ENCODE peak calls at places on chromosome 13, in nine cellular contexts. One of them, this sample, is unnamed.

GRCh38 chr13:21344662-21345176 is 114.4 kb downstream of the ZDHHC20 start:
- DNase-seq in body of pancreas: no peak
- DNase-seq in tibial artery: no peak
- DNase-seq in adrenal gland: no peak
- DNase-seq in upper lobe of right lung: no peak
- DNase-seq in SK-N-SH: no peak
- DNase-seq in ascending aorta: no peak
- DNase-seq in heart right ventricle: no peak
- DNase-seq in ovary: no peak
- DNase-seq in this sample: no peak

GRCh38 chr13:25463496-25463895 is 91.7 kb downstream of the ATP8A2 start:
- DNase-seq in body of pancreas: no peak
- DNase-seq in tibial artery: no peak
- DNase-seq in adrenal gland: no peak
- DNase-seq in upper lobe of right lung: no peak
- DNase-seq in SK-N-SH: no peak
- DNase-seq in ascending aorta: no peak
- DNase-seq in heart right ventricle: no peak
- DNase-seq in ovary: no peak
- DNase-seq in this sample: no peak

GRCh38 chr13:111905609-111905945 is 161.4 kb upstream of the SOX1 start:
- DNase-seq in body of pancreas: no peak
- DNase-seq in tibial artery: no peak
- DNase-seq in adrenal gland: no peak
- DNase-seq in upper lobe of right lung: peak
- DNase-seq in SK-N-SH: no peak
- DNase-seq in ascending aorta: no peak
- DNase-seq in heart right ventricle: no peak
- DNase-seq in ovary: no peak
- DNase-seq in this sample: no peak

GRCh38 chr13:23567792-23568480 is 2.3 kb upstream of the TNFRSF19 start:
- DNase-seq in body of pancreas: no peak
- DNase-seq in tibial artery: no peak
- DNase-seq in adrenal gland: no peak
- DNase-seq in upper lobe of right lung: no peak
- DNase-seq in SK-N-SH: no peak
- DNase-seq in ascending aorta: no peak
- DNase-seq in heart right ventricle: no peak
- DNase-seq in ovary: no peak
- DNase-seq in this sample: no peak

GRCh38 chr13:51619614-51620013 is 35.4 kb downstream of the WDFY2 start:
- DNase-seq in body of pancreas: no peak
- DNase-seq in tibial artery: no peak
- DNase-seq in adrenal gland: no peak
- DNase-seq in upper lobe of right lung: no peak
- DNase-seq in SK-N-SH: no peak
- DNase-seq in ascending aorta: no peak
- DNase-seq in heart right ventricle: no peak
- DNase-seq in ovary: no peak
- DNase-seq in this sample: no peak

GRCh38 chr13:108964601-108965000 is 335.2 kb downstream of the MYO16 start:
- DNase-seq in body of pancreas: no peak
- DNase-seq in tibial artery: no peak
- DNase-seq in adrenal gland: no peak
- DNase-seq in upper lobe of right lung: no peak
- DNase-seq in SK-N-SH: no peak
- DNase-seq in ascending aorta: no peak
- DNase-seq in heart right ventricle: no peak
- DNase-seq in ovary: no peak
- DNase-seq in this sample: no peak

GRCh38 chr13:58318495-58319167 is 687.1 kb downstream of the PCDH17 start:
- DNase-seq in body of pancreas: no peak
- DNase-seq in tibial artery: no peak
- DNase-seq in adrenal gland: no peak
- DNase-seq in upper lobe of right lung: no peak
- DNase-seq in SK-N-SH: no peak
- DNase-seq in ascending aorta: no peak
- DNase-seq in heart right ventricle: no peak
- DNase-seq in ovary: no peak
- DNase-seq in this sample: no peak

GRCh38 chr13:75357576-75358295 is 124.2 kb downstream of the TBC1D4 start:
- DNase-seq in body of pancreas: peak
- DNase-seq in tibial artery: no peak
- DNase-seq in adrenal gland: no peak
- DNase-seq in upper lobe of right lung: peak
- DNase-seq in SK-N-SH: peak
- DNase-seq in ascending aorta: no peak
- DNase-seq in heart right ventricle: no peak
- DNase-seq in ovary: peak
- DNase-seq in this sample: no peak

GRCh38 chr13:95485518-95486144 is 66.9 kb upstream of the CLDN10 start:
- DNase-seq in body of pancreas: no peak
- DNase-seq in tibial artery: no peak
- DNase-seq in adrenal gland: no peak
- DNase-seq in upper lobe of right lung: no peak
- DNase-seq in SK-N-SH: peak
- DNase-seq in ascending aorta: no peak
- DNase-seq in heart right ventricle: no peak
- DNase-seq in ovary: no peak
- DNase-seq in this sample: no peak

GRCh38 chr13:83372786-83373185 is 509.5 kb downstream of the SLITRK1 start:
- DNase-seq in body of pancreas: no peak
- DNase-seq in tibial artery: no peak
- DNase-seq in adrenal gland: no peak
- DNase-seq in upper lobe of right lung: no peak
- DNase-seq in SK-N-SH: no peak
- DNase-seq in ascending aorta: no peak
- DNase-seq in heart right ventricle: no peak
- DNase-seq in ovary: no peak
- DNase-seq in this sample: no peak

GRCh38 chr13:70310720-70311119 is 202.5 kb upstream of the KLHL1 start:
- DNase-seq in body of pancreas: peak
- DNase-seq in tibial artery: no peak
- DNase-seq in adrenal gland: no peak
- DNase-seq in upper lobe of right lung: no peak
- DNase-seq in SK-N-SH: peak
- DNase-seq in ascending aorta: no peak
- DNase-seq in heart right ventricle: no peak
- DNase-seq in ovary: no peak
- DNase-seq in this sample: peak

GRCh38 chr13:74215420-74215819 is 81.2 kb upstream of the KLF12 start:
- DNase-seq in body of pancreas: no peak
- DNase-seq in tibial artery: no peak
- DNase-seq in adrenal gland: no peak
- DNase-seq in upper lobe of right lung: no peak
- DNase-seq in SK-N-SH: no peak
- DNase-seq in ascending aorta: no peak
- DNase-seq in heart right ventricle: no peak
- DNase-seq in ovary: no peak
- DNase-seq in this sample: no peak

GRCh38 chr13:74217816-74218215 is 83.6 kb upstream of the KLF12 start:
- DNase-seq in body of pancreas: no peak
- DNase-seq in tibial artery: no peak
- DNase-seq in adrenal gland: no peak
- DNase-seq in upper lobe of right lung: no peak
- DNase-seq in SK-N-SH: no peak
- DNase-seq in ascending aorta: no peak
- DNase-seq in heart right ventricle: no peak
- DNase-seq in ovary: no peak
- DNase-seq in this sample: no peak

GRCh38 chr13:74219571-74219970 is 85.4 kb upstream of the KLF12 start:
- DNase-seq in body of pancreas: no peak
- DNase-seq in tibial artery: no peak
- DNase-seq in adrenal gland: no peak
- DNase-seq in upper lobe of right lung: no peak
- DNase-seq in SK-N-SH: no peak
- DNase-seq in ascending aorta: no peak
- DNase-seq in heart right ventricle: no peak
- DNase-seq in ovary: no peak
- DNase-seq in this sample: no peak

GRCh38 chr13:74221752-74222151 is 87.5 kb upstream of the KLF12 start:
- DNase-seq in body of pancreas: no peak
- DNase-seq in tibial artery: no peak
- DNase-seq in adrenal gland: no peak
- DNase-seq in upper lobe of right lung: no peak
- DNase-seq in SK-N-SH: no peak
- DNase-seq in ascending aorta: no peak
- DNase-seq in heart right ventricle: no peak
- DNase-seq in ovary: no peak
- DNase-seq in this sample: no peak

DNA sequence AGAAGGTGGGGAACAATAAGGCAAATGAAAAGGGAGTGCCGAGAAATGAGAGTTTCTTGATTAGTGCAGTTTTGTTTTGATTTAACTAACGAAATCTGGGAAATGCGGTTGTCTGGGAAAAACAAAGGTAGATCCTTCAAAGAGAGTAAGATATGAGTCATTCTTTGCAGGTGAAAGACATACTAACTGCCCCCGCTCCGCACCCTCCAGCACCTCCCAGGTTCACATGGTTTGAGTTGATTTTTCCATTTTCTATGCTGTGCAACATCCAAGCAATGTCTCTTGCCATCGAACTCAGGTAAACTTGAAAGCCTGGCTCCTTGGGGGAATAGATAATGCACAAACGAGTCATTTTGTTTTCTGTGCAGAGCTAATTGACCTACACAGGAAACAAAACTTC is 84.1 kb upstream of the KLF12 start:
- DNase-seq in body of pancreas: no peak
- DNase-seq in tibial artery: no peak
- DNase-seq in adrenal gland: no peak
- DNase-seq in upper lobe of right lung: no peak
- DNase-seq in SK-N-SH: no peak
- DNase-seq in ascending aorta: no peak
- DNase-seq in heart right ventricle: no peak
- DNase-seq in ovary: no peak
- DNase-seq in this sample: no peak
- TF ChIP-seq CTCF in body of pancreas: no peak
- TF ChIP-seq CTCF in tibial artery: no peak
- TF ChIP-seq CTCF in adrenal gland: no peak
- TF ChIP-seq CTCF in upper lobe of right lung: no peak
- TF ChIP-seq CTCF in SK-N-SH: no peak
- TF ChIP-seq CTCF in ascending aorta: no peak
- TF ChIP-seq CTCF in heart right ventricle: no peak
- TF ChIP-seq CTCF in ovary: no peak
- TF ChIP-seq CTCF in this sample: no peak

DNA sequence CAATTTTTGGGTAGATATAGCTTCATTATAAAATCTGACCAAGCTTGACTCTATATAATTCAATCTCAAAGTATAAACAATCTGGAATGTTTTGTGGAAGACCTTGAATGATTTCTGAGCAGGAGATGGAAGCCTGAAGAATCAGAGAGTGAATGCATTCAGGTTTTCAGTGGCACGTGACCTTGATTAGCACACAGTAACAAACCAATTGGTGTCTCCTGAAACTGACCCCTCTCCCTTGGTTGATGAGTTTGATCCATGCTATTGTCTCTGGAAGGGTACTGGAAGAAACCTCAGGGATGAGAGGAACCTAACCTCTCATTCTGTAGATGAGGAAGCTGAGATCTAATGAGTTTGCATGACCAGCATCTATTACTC is 39.6 kb downstream of the PCDH8 start:
- DNase-seq in body of pancreas: no peak
- DNase-seq in tibial artery: no peak
- DNase-seq in adrenal gland: no peak
- DNase-seq in upper lobe of right lung: no peak
- DNase-seq in SK-N-SH: no peak
- DNase-seq in ascending aorta: no peak
- DNase-seq in heart right ventricle: no peak
- DNase-seq in ovary: no peak
- DNase-seq in this sample: no peak
- H3K4me3 ChIP-seq in body of pancreas: no peak
- H3K4me3 ChIP-seq in tibial artery: no peak
- H3K4me3 ChIP-seq in adrenal gland: no peak
- H3K4me3 ChIP-seq in upper lobe of right lung: no peak
- H3K4me3 ChIP-seq in SK-N-SH: no peak
- H3K4me3 ChIP-seq in ascending aorta: no peak
- H3K4me3 ChIP-seq in heart right ventricle: no peak
- H3K4me3 ChIP-seq in ovary: no peak
- H3K4me3 ChIP-seq in this sample: no peak

GRCh38 chr13:26706381-26706780 is 54.2 kb downstream of the GPR12 start:
- DNase-seq in body of pancreas: no peak
- DNase-seq in tibial artery: no peak
- DNase-seq in adrenal gland: no peak
- DNase-seq in upper lobe of right lung: no peak
- DNase-seq in SK-N-SH: no peak
- DNase-seq in ascending aorta: no peak
- DNase-seq in heart right ventricle: no peak
- DNase-seq in ovary: no peak
- DNase-seq in this sample: no peak

GRCh38 chr13:26710166-26710565 is 50.4 kb downstream of the GPR12 start:
- DNase-seq in body of pancreas: no peak
- DNase-seq in tibial artery: no peak
- DNase-seq in adrenal gland: no peak
- DNase-seq in upper lobe of right lung: no peak
- DNase-seq in SK-N-SH: no peak
- DNase-seq in ascending aorta: no peak
- DNase-seq in heart right ventricle: no peak
- DNase-seq in ovary: no peak
- DNase-seq in this sample: no peak

GRCh38 chr13:26707122-26708006 is 53.2 kb downstream of the GPR12 start:
- DNase-seq in body of pancreas: peak
- DNase-seq in tibial artery: no peak
- DNase-seq in adrenal gland: peak
- DNase-seq in upper lobe of right lung: no peak
- DNase-seq in SK-N-SH: peak
- DNase-seq in ascending aorta: no peak
- DNase-seq in heart right ventricle: no peak
- DNase-seq in ovary: no peak
- DNase-seq in this sample: peak

GRCh38 chr13:26709461-26709860 is 51.1 kb downstream of the GPR12 start:
- DNase-seq in body of pancreas: no peak
- DNase-seq in tibial artery: no peak
- DNase-seq in adrenal gland: no peak
- DNase-seq in upper lobe of right lung: no peak
- DNase-seq in SK-N-SH: no peak
- DNase-seq in ascending aorta: no peak
- DNase-seq in heart right ventricle: no peak
- DNase-seq in ovary: no peak
- DNase-seq in this sample: no peak

DNA sequence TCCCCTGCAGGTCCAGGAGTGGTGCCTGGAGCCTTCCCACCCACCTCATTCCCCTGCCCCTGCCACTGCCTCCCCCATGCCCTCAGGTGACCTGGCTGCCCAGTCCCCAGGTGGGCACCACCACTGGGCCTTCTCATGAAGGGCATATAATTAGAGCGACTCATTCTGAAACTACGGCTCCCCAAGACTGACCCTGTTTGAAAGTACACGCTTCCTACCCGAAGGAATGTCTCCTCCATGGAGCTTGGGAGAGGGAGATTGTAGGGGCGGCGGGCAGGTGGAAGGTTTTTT is 52.6 kb downstream of the GPR12 start:
- DNase-seq in body of pancreas: no peak
- DNase-seq in tibial artery: no peak
- DNase-seq in adrenal gland: no peak
- DNase-seq in upper lobe of right lung: no peak
- DNase-seq in SK-N-SH: no peak
- DNase-seq in ascending aorta: no peak
- DNase-seq in heart right ventricle: no peak
- DNase-seq in ovary: no peak
- DNase-seq in this sample: no peak
- TF ChIP-seq CTCF in body of pancreas: no peak
- TF ChIP-seq CTCF in tibial artery: no peak
- TF ChIP-seq CTCF in adrenal gland: no peak
- TF ChIP-seq CTCF in upper lobe of right lung: no peak
- TF ChIP-seq CTCF in SK-N-SH: no peak
- TF ChIP-seq CTCF in ascending aorta: no peak
- TF ChIP-seq CTCF in heart right ventricle: no peak
- TF ChIP-seq CTCF in ovary: no peak
- TF ChIP-seq CTCF in this sample: no peak

GRCh38 chr13:40613192-40613818 is 53.1 kb downstream of the FOXO1 start:
- DNase-seq in body of pancreas: peak
- DNase-seq in tibial artery: no peak
- DNase-seq in adrenal gland: no peak
- DNase-seq in upper lobe of right lung: no peak
- DNase-seq in SK-N-SH: no peak
- DNase-seq in ascending aorta: no peak
- DNase-seq in heart right ventricle: no peak
- DNase-seq in ovary: no peak
- DNase-seq in this sample: no peak
- H3K4me3 ChIP-seq in body of pancreas: no peak
- H3K4me3 ChIP-seq in tibial artery: no peak
- H3K4me3 ChIP-seq in adrenal gland: no peak
- H3K4me3 ChIP-seq in upper lobe of right lung: no peak
- H3K4me3 ChIP-seq in SK-N-SH: no peak
- H3K4me3 ChIP-seq in ascending aorta: no peak
- H3K4me3 ChIP-seq in heart right ventricle: no peak
- H3K4me3 ChIP-seq in ovary: no peak
- H3K4me3 ChIP-seq in this sample: no peak